ENCODE peak calls at places on chromosomes 12 and 14, in ten cellular contexts. R is bronchial epithelial cell, T is neural progenitor cell, I is lung, Z is SK-N-SH, M is endothelial cell, E is fibroblast of pulmonary artery, G is AG10803, K is PC-9, P is fibroblast of mammary gland. Q is an unnamed sample.

GRCh38 chr12:75684678-75685620 is 173.5 kb upstream of the KRR1 start:
- DNase-seq in R (peak; percentile 99), M (no peak), T (no peak), P (peak; percentile 84), I (no peak), Z (no peak), G (peak; percentile 89), K (no peak), E (peak; percentile 89), Q (peak; percentile 39)

GRCh38 chr12:93868771-93869170 is 191.6 kb downstream of the CRADD start:
- DNase-seq in I (no peak), K (no peak), G (peak; percentile 68), Z (no peak), T (no peak), R (no peak), E (peak; percentile 56), P (peak; percentile 94), M (no peak), Q (no peak)

GRCh38 chr14:100147181-100147631 is 12.2 kb downstream of the DEGS2 start:
- DNase-seq in G (no peak), P (no peak), E (no peak), K (no peak), I (no peak), M (no peak), Z (peak; percentile 26), T (no peak), R (no peak), Q (no peak)

GRCh38 chr12:7929069-7929792 is 6.8 kb downstream of the SLC2A3 start:
- DNase-seq in I (no peak), R (no peak), M (no peak), P (no peak), T (no peak), K (no peak), E (no peak), G (no peak), Z (no peak), Q (no peak)

GRCh38 chr12:115998119-115998633 is 279.3 kb downstream of the MED13L start:
- DNase-seq in R (peak; percentile 56), M (peak; percentile 24), Z (peak; percentile 27), T (peak; percentile 67), G (peak; percentile 67), E (peak; percentile 72), I (no peak), K (no peak), P (peak; percentile 79), Q (peak; percentile 8)

GRCh38 chr14:35897616-35898111 is 71.5 kb downstream of the BRMS1L start:
- DNase-seq in R (no peak), M (no peak), K (no peak), G (no peak), Z (no peak), P (no peak), I (no peak), T (peak; percentile 81), E (no peak), Q (no peak)

GRCh38 chr12:107925125-107925524 is 150.6 kb downstream of the ASCL4 start:
- DNase-seq in M (no peak), T (no peak), Z (no peak), K (no peak), P (no peak), R (no peak), E (no peak), I (no peak), G (no peak), Q (no peak)

GRCh38 chr12:499837-500458 is 40.2 kb downstream of the B4GALNT3 start:
- DNase-seq in P (no peak), K (no peak), I (no peak), G (no peak), M (no peak), Z (no peak), T (no peak), R (peak; percentile 8), E (peak; percentile 44), Q (no peak)

GRCh38 chr12:57090924-57091632 is 2.2 kb downstream of the NAB2 start:
- DNase-seq in Z (peak; percentile 15), I (no peak), E (no peak), R (no peak), G (peak; percentile 47), P (peak; percentile 35), T (no peak), M (no peak), K (no peak), Q (no peak)

GRCh38 chr12:78146365-78146772 is 315.7 kb downstream of the NAV3 start:
- DNase-seq in T (peak; percentile 50), P (peak; percentile 65), G (peak; percentile 60), I (no peak), M (no peak), Z (peak; percentile 5), K (no peak), R (peak; percentile 43), E (peak; percentile 65), Q (no peak)

GRCh38 chr12:68418137-68418460 is 85.9 kb upstream of the MDM1 start:
- DNase-seq in Z (no peak), G (no peak), P (no peak), K (no peak), R (no peak), M (no peak), I (no peak), T (no peak), E (no peak), Q (no peak)

GRCh38 chr12:27460471-27460978 is 14.0 kb downstream of the SMCO2 start:
- DNase-seq in K (peak; percentile 61), I (no peak), M (no peak), G (no peak), P (peak; percentile 37), E (peak; percentile 84), T (no peak), Z (no peak), R (peak; percentile 87), Q (no peak)

GRCh38 chr14:57346741-57347140 is 43.6 kb upstream of the NAA30 start:
- DNase-seq in Z (no peak), E (no peak), T (no peak), M (no peak), R (no peak), K (no peak), I (no peak), P (no peak), G (no peak), Q (no peak)

GRCh38 chr12:19439059-19440018 is at the start of gene AEBP2:
- DNase-seq in Z (peak; percentile 98), T (peak; percentile 92), K (peak; percentile 67), M (peak; percentile 87), G (peak; percentile 95), P (peak; percentile 92), E (peak; percentile 97), I (peak; percentile 93), R (peak; percentile 83), Q (peak; percentile 66)

GRCh38 chr12:107891967-107892366 is 117.5 kb downstream of the ASCL4 start:
- DNase-seq in R (peak; percentile 10), E (peak; percentile 20), I (no peak), Z (no peak), T (peak; percentile 56), M (peak; percentile 34), G (peak; percentile 7), P (peak; percentile 18), K (no peak), Q (no peak)

GRCh38 chr12:88951860-88952483 is 371.7 kb upstream of the KITLG start:
- DNase-seq in R (no peak), T (peak; percentile 82), Z (no peak), E (no peak), M (no peak), I (no peak), K (no peak), G (no peak), P (no peak), Q (no peak)
- TF ChIP-seq CTCF in R (no peak), T (no peak), Z (no peak), E (no peak), M (no peak), I (no peak), K (no peak), G (no peak), P (no peak), Q (no peak)

DNA sequence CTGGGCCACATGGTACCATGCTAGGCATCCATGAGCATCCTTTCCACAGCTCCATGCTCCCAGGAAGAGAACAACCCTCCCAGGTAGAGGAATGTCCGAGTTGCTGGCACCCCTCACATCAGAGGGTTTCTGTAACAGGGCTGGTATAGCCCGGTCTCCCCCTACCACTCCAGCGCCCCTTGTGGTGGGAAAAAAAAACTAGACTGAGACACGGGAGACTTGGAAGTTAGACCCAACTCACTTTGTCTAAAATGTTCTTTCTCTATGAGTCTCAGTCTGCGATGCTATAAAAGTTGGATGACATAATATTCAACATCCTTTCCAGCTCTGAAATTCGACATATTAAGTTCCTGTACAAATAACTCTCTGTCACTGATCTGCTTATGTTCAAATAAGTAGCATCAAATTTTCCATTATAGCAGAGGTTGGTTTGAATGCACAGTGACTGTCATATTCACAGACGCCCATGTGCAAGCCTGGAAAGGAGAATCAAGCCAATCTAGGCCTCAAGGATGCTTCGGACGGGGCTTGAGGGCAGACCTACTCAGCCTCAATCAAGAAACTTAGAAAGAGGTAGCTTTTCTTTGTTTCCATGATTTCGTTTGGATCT is 25.7 kb upstream of the TC2N start:
- DNase-seq in P (no peak), I (no peak), E (no peak), K (no peak), R (no peak), Z (peak; percentile 58), G (no peak), T (peak; percentile 71), M (peak; percentile 58), Q (no peak)
- TF ChIP-seq CTCF in P (peak; percentile 52), I (peak; percentile 12), E (peak; percentile 55), K (peak; percentile 46), R (peak; percentile 45), Z (peak; percentile 62), G (peak; percentile 38), T (peak; percentile 85), M (peak; percentile 76), Q (peak; percentile 44)

GRCh38 chr12:2347844-2348476 is 295.2 kb downstream of the CACNA1C start:
- DNase-seq in M (no peak), R (no peak), E (no peak), T (no peak), I (no peak), G (no peak), K (no peak), P (no peak), Z (no peak), Q (no peak)
- TF ChIP-seq CTCF in M (no peak), R (no peak), E (no peak), T (no peak), I (no peak), G (no peak), K (no peak), P (no peak), Z (no peak), Q (no peak)

GRCh38 chr14:45267084-45267483 is 14.1 kb upstream of the MIS18BP1 start:
- DNase-seq in T (no peak), K (no peak), P (no peak), G (no peak), Z (no peak), M (no peak), E (no peak), I (no peak), R (no peak), Q (no peak)

DNA sequence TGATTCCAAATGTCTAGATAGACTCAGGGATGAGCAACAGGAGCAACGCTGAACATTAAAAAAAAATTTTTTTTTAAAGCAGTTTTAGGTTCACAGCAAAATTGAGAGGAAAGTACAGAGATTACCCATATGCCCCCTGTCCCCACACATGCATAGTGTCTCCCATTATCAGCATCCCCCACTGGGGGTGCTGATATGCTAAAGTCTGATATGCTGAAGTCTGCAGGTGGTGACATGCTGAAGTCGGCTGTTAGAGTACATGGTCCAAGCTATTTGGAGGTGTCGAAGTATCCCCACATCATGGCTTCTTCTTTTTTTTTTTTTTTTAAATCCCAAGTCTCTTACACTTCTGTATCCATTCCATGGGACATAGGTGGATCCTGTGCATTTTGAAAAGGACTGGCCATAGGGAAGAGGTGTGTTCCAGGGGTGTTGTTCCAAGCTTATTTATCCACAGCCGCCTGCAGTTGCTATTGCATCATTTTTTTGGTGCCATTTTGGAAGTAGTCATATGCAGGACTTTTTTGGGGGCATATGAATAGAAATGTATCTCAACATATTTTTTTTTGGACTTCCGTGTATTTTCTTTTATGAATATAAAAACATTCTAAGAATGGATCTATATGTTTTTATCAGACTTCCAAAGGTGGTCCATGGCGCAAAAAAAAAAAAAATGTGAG is 19.0 kb upstream of the MIS18BP1 start:
- DNase-seq in T (no peak), M (no peak), I (no peak), R (no peak), G (no peak), K (no peak), Z (no peak), E (no peak), P (no peak), Q (no peak)
- TF ChIP-seq CTCF in T (no peak), M (no peak), I (no peak), R (no peak), G (no peak), K (no peak), Z (no peak), E (no peak), P (no peak), Q (no peak)

Q was measured in BJ.